ENCODE peak calls at places on chromosomes 5 and 9, in four cellular contexts. E is adipocyte, H is breast epithelium, P is NT2/D1. O is an unnamed sample. For H3K9me3, the result is how much of the 10 kb centered on the place peaks cover.

GRCh38 chr5:3365501-3366215 is 230.0 kb upstream of the IRX1 start:
- DNase-seq in E (no peak), H (no peak), P (no peak), O (no peak)

GRCh38 chr9:137453643-137454081 is 5.5 kb downstream of the NSMF start:
- DNase-seq in E (peak), H (peak), P (peak), O (peak)

GRCh38 chr5:85500869-85501268 is 1116.2 kb upstream of the EDIL3 start:
- DNase-seq in E (no peak), H (no peak), P (peak), O (no peak)

GRCh38 chr9:93431498-93432105 is 19.9 kb upstream of the FAM120A start:
- DNase-seq in E (no peak), H (no peak), P (no peak), O (no peak)

GRCh38 chr9:134399435-134400056 is 73.3 kb downstream of the RXRA start:
- DNase-seq in E (no peak), H (no peak), P (no peak), O (no peak)

GRCh38 chr5:177546262-177546741 is 8.1 kb downstream of the FAM193B start:
- DNase-seq in E (peak), H (no peak), P (peak), O (no peak)

GRCh38 chr5:74233571-74233970 is 407.0 kb downstream of the ENC1 start:
- DNase-seq in E (peak), H (no peak), P (no peak), O (no peak)

GRCh38 chr9:73183917-73184861 is 32.5 kb downstream of the ANXA1 start:
- DNase-seq in E (peak), H (no peak), P (no peak), O (no peak)

GRCh38 chr9:126386088-126386487 is 59.5 kb downstream of the MVB12B start:
- DNase-seq in E (peak), H (no peak), P (peak), O (no peak)

GRCh38 chr5:91281409-91281808 is 101.7 kb downstream of the ARRDC3 start:
- DNase-seq in E (peak), H (no peak), P (no peak), O (no peak)

GRCh38 chr5:170081616-170082015 is 24.1 kb upstream of the FOXI1 start:
- DNase-seq in E (no peak), H (no peak), P (no peak), O (no peak)

GRCh38 chr9:20618361-20618799 is 3.9 kb downstream of the MLLT3 start:
- DNase-seq in E (peak), H (no peak), P (no peak), O (no peak)

GRCh38 chr5:6372251-6373080 is 5.9 kb downstream of the MED10 start:
- DNase-seq in E (no peak), H (no peak), P (no peak), O (no peak)

GRCh38 chr9:120619751-120620655 is 40.0 kb upstream of the CDK5RAP2 start:
- DNase-seq in E (peak), H (peak), P (peak), O (peak)

GRCh38 chr5:62199792-62200716 is 106.0 kb upstream of the KIF2A start:
- DNase-seq in E (no peak), H (no peak), P (no peak), O (no peak)

GRCh38 chr5:7094626-7095025 is 301.3 kb upstream of the ADCY2 start:
- DNase-seq in E (no peak), H (no peak), P (peak), O (no peak)

GRCh38 chr5:172943283-172943841 is 15.9 kb upstream of the RPL26L1 start:
- DNase-seq in E (peak), H (no peak), P (peak), O (no peak)

GRCh38 chr9:111572945-111573604 is 26.4 kb downstream of the PTGR1 start:
- DNase-seq in E (peak), H (no peak), P (no peak), O (no peak)

GRCh38 chr5:150901446-150901845 is 3.3 kb downstream of the ZNF300 start:
- DNase-seq in E (no peak), H (no peak), P (no peak), O (no peak)

GRCh38 chr5:150895431-150896428 is 9.1 kb downstream of the ZNF300 start:
- DNase-seq in E (no peak), H (no peak), P (no peak), O (no peak)
- H3K9me3 ChIP-seq in E (half or more), H (half or more), P (half or more), O (under half)

GRCh38 chr5:162672030-162672429 is 604.5 kb downstream of the GABRG2 start:
- DNase-seq in E (no peak), H (no peak), P (no peak), O (no peak)
- H3K9me3 ChIP-seq in E (under half), H (under half), P (under half), O (under half)

DNA sequence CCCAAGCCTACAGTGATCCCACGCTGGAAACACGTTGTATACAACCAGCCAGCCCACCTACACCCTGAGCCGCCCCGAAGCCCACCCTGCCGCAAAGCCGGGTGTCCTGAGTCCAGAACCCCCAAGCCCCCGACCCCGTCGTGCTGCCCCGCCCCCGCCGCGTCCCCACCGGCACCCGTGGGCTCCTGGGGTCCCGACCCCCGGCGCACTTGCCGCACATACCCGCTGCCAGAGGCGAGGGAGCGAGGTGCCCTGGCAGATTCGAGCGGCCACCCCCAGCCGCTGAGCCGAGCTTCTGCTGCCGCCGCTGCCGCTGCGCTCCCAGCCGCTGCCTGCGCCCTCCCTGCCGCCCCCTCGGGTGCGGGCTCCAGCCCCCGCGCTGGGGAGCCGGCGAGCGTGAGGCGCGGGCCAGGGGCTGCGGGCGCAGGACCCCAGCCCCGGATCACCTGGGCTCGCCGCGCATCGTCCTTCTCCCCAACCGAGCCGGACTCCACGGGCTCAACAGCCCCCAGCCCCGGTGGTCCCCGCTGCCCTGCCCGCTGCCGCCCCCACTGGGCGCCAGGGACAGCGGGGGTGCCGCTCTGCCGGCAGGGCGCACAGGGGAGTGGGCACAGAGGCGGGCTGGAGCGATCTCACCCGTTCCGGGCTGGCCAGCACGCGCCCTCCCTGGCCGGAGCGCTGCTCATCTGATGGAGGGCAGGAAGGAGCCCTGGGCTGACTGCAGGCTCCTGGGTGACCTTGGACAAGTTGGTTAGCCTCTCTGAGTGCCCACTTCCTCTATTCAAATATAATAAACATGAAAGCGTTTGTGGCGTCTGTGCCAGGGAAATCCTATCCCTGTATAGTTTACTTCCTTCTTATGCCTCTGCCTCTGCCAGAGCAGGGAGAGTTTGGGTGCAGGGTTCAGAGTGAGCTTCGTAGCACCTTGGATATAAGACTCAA is at the start of gene HTR4:
- DNase-seq in E (no peak), H (no peak), P (no peak), O (no peak)
- H3K9me3 ChIP-seq in E (under half), H (under half), P (under half), O (under half)

GRCh38 chr5:141261238-141261546 is 16.0 kb downstream of the PCDHB15 start:
- DNase-seq in E (no peak), H (no peak), P (no peak), O (no peak)
- H3K9me3 ChIP-seq in E (half or more), H (half or more), P (half or more), O (under half)

O was measured in T-helper 17 cell.